ENCODE peak calls at places on chromosomes 4 and X, in seven cellular contexts. A is mammary epithelial cell, X is left ventricle myocardium inferior, N is body of pancreas, G is HFF-Myc, C is lung, R is Caco-2. D is an unnamed sample.

GRCh38 chr4:123986268-123986798 is 589.7 kb downstream of the SPRY1 start:
- DNase-seq in A (peak), X (peak), N (peak), G (peak), C (peak), R (no peak), D (peak)

GRCh38 chrX:12329476-12329875 is 191.2 kb downstream of the FRMPD4 start:
- DNase-seq in A (peak), X (no peak), N (no peak), G (no peak), C (no peak), R (no peak), D (no peak)

GRCh38 chrX:109990582-109991276 is 12.2 kb upstream of the TMEM164 start:
- DNase-seq in A (no peak), X (no peak), N (no peak), G (no peak), C (no peak), R (no peak), D (no peak)

GRCh38 chr4:153873741-153874140 is 84.9 kb upstream of the SFRP2 start:
- DNase-seq in A (no peak), X (no peak), N (no peak), G (no peak), C (no peak), R (no peak), D (no peak)

GRCh38 chr4:144356941-144357381 is 216.4 kb upstream of the GYPA start:
- DNase-seq in A (no peak), X (no peak), N (no peak), G (no peak), C (no peak), R (no peak), D (no peak)

GRCh38 chrX:66015152-66015827 is 24.6 kb downstream of the VSIG4 start:
- DNase-seq in A (no peak), X (peak), N (no peak), G (no peak), C (no peak), R (no peak), D (no peak)

GRCh38 chr4:86939737-86940141 is 4.9 kb downstream of the AFF1 start:
- DNase-seq in A (no peak), X (no peak), N (no peak), G (no peak), C (no peak), R (no peak), D (no peak)

GRCh38 chr4:156437666-156438065 is 484.0 kb upstream of the CTSO start:
- DNase-seq in A (no peak), X (no peak), N (no peak), G (no peak), C (no peak), R (no peak), D (no peak)

GRCh38 chrX:130098202-130098552 is 12.1 kb downstream of the ELF4 start:
- DNase-seq in A (no peak), X (no peak), N (no peak), G (no peak), C (no peak), R (no peak), D (no peak)

GRCh38 chrX:150229030-150229429 is 134.1 kb upstream of the MAMLD1 start:
- DNase-seq in A (no peak), X (no peak), N (no peak), G (no peak), C (peak), R (no peak), D (no peak)

GRCh38 chr4:185885075-185885474 is 73.1 kb upstream of the SORBS2 start:
- DNase-seq in A (no peak), X (no peak), N (peak), G (no peak), C (no peak), R (no peak), D (no peak)

GRCh38 chrX:108036298-108036973 is 8.4 kb upstream of the VSIG1 start:
- DNase-seq in A (peak), X (no peak), N (peak), G (peak), C (no peak), R (peak), D (no peak)

GRCh38 chrX:3299626-3300025 is 46.8 kb downstream of the MXRA5 start:
- DNase-seq in A (no peak), X (no peak), N (no peak), G (no peak), C (no peak), R (no peak), D (peak)

GRCh38 chr4:87559090-87559837 is 30.1 kb upstream of the SPARCL1 start:
- DNase-seq in A (no peak), X (no peak), N (no peak), G (no peak), C (peak), R (peak), D (no peak)

GRCh38 chr4:7805533-7806079 is 134.1 kb downstream of the AFAP1 start:
- DNase-seq in A (peak), X (peak), N (peak), G (no peak), C (peak), R (peak), D (no peak)

GRCh38 chr4:112411781-112412281 is 104.1 kb downstream of the NEUROG2 start:
- DNase-seq in A (no peak), X (no peak), N (no peak), G (no peak), C (no peak), R (no peak), D (no peak)

GRCh38 chr4:94484818-94485217 is 33.1 kb downstream of the PDLIM5 start:
- DNase-seq in A (no peak), X (no peak), N (no peak), G (no peak), C (no peak), R (no peak), D (no peak)

GRCh38 chr4:53321151-53321987 is 44.5 kb downstream of the SCFD2 start:
- DNase-seq in A (peak), X (no peak), N (no peak), G (peak), C (no peak), R (no peak), D (peak)
- H3K4me3 ChIP-seq in A (no peak), X (peak), N (no peak), G (no peak), C (no peak), R (no peak), D (no peak)

GRCh38 chr4:169010125-169011023 is at the start of gene CBR4:
- DNase-seq in A (peak), X (peak), N (peak), G (peak), C (peak), R (peak), D (peak)
- TF ChIP-seq CTCF in A (peak), X (peak), N (peak), G (peak), C (peak), R (peak), D (peak)

GRCh38 chr4:76754439-76754838 is 143.5 kb downstream of the SOWAHB start:
- DNase-seq in A (no peak), X (no peak), N (no peak), G (no peak), C (no peak), R (no peak), D (no peak)

GRCh38 chr4:76755756-76756155 is 142.2 kb downstream of the SOWAHB start:
- DNase-seq in A (no peak), X (no peak), N (no peak), G (no peak), C (no peak), R (no peak), D (no peak)

GRCh38 chr4:76752911-76753494 is 144.9 kb downstream of the SOWAHB start:
- DNase-seq in A (peak), X (no peak), N (no peak), G (peak), C (no peak), R (no peak), D (peak)

GRCh38 chr4:76751612-76752343 is 146.2 kb downstream of the SOWAHB start:
- DNase-seq in A (no peak), X (no peak), N (no peak), G (no peak), C (no peak), R (no peak), D (no peak)

GRCh38 chr4:76753814-76754213 is 144.1 kb downstream of the SOWAHB start:
- DNase-seq in A (peak), X (no peak), N (no peak), G (peak), C (no peak), R (no peak), D (peak)
- H3K4me3 ChIP-seq in A (no peak), X (peak), N (no peak), G (peak), C (no peak), R (no peak), D (no peak)

DNA sequence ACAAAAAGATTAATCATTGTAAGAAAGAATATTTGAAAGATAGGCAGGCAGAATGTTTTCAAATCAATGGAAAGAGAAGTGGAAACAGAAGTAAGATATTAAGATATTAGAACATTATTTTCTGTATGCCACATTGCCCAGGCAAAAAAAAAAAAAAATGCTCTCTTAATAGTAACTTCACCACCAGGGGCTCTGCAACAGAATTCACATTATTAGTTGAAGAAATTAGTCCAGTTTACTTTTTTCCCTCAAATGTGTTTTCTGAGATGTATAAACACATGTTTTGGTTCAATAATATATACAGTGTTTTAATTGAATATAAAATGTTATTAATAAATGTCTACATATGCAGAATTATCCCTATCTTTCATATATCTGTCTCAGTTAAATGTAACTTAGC is 78.0 kb upstream of the ADAD1 start:
- DNase-seq in A (no peak), X (no peak), N (no peak), G (no peak), C (no peak), R (no peak), D (no peak)
- TF ChIP-seq CTCF in A (peak), X (no peak), N (no peak), G (peak), C (no peak), R (peak), D (peak)

GRCh38 chrX:154486396-154487207 is at the start of gene UBL4A:
- DNase-seq in A (peak), X (peak), N (peak), G (no peak), C (peak), R (peak), D (no peak)

GRCh38 chrX:154483325-154483724 is 3.1 kb downstream of the UBL4A start:
- DNase-seq in A (no peak), X (no peak), N (no peak), G (no peak), C (no peak), R (no peak), D (no peak)

GRCh38 chrX:154486052-154486395 is 391 bp downstream of the UBL4A start:
- DNase-seq in A (peak), X (peak), N (peak), G (no peak), C (no peak), R (no peak), D (no peak)

GRCh38 chrX:154484255-154485149 is 1.9 kb downstream of the UBL4A start:
- DNase-seq in A (no peak), X (no peak), N (no peak), G (no peak), C (no peak), R (no peak), D (no peak)

DNA sequence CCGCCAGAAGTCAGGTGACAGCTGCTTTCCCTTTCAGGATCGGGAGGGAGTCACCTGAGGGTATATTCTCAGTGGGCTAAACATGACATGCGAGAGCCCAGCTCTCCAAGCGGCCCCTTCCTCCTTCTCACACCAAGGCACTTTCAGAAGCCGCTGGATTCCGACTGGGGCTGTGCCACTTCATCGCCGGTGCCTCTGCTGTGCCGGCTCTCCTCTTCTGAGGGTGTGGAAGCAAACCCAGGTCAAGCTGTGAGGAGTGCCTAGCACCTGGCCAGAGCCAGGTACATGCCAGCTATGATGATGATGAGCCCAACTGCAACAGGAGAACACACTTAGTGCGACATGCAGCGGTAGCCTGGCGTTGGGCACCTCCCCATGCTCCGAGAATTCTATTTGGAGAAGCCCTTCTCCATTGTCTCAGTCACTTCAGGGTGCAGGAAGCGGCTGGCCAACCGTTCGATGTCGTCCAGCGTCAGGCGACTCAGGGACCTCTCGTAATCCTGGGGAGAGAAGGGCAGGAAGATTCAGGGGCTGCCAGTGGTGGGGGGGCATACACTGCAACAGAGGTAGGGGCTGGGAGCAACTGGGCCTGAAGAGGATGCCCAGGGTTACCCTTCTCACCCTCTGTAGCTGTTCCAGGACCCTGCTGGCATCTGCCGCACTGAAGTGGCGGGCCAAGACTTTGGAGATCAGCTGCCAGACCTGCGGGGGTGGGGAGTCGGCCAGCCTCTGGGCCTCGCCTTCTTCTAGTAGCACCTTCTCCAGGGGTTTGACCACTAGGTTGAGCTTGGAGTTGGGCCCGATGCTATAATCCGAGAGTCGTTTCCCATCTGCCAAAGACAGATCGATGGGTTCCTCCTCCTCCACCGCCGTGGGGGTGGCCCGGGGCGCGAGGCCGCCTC is 1.0 kb downstream of the UBL4A start:
- DNase-seq in A (no peak), X (no peak), N (peak), G (no peak), C (no peak), R (no peak), D (no peak)
- H3K4me3 ChIP-seq in A (peak), X (peak), N (peak), G (peak), C (peak), R (peak), D (peak)

GRCh38 chr4:167989815-167990214 is 102.5 kb upstream of the ANXA10 start:
- DNase-seq in A (no peak), X (no peak), N (no peak), G (no peak), C (no peak), R (no peak), D (no peak)
- TF ChIP-seq CTCF in A (peak), X (no peak), N (no peak), G (no peak), C (no peak), R (no peak), D (no peak)

D was measured in BJ.